ENCODE peak calls at places on chromosomes 12 and 14, in four cellular contexts. D is heart left ventricle, Z is Peyer's patch, E is IMR-90. C is an unnamed sample.

GRCh38 chr12:6828671-6829531 is 694 bp downstream of the P3H3 start:
- DNase-seq in D (no peak), Z (peak; percentile 70), E (peak; percentile 50), C (peak; percentile 74)

GRCh38 chr14:95132732-95133131 is 24.6 kb downstream of the DICER1 start:
- DNase-seq in D (no peak), Z (no peak), E (peak; percentile 85), C (no peak)

GRCh38 chr12:113479193-113479577 is 7.5 kb upstream of the LHX5 start:
- DNase-seq in D (no peak), Z (no peak), E (no peak), C (no peak)

GRCh38 chr12:24911284-24911791 is 37.6 kb downstream of the BCAT1 start:
- DNase-seq in D (no peak), Z (no peak), E (peak; percentile 98), C (peak; percentile 89)

GRCh38 chr14:25010471-25010870 is 39.5 kb downstream of the STXBP6 start:
- DNase-seq in D (no peak), Z (no peak), E (no peak), C (no peak)

GRCh38 chr14:103849151-103850013 is 2.0 kb upstream of the PPP1R13B start:
- DNase-seq in D (no peak), Z (no peak), E (no peak), C (no peak)

GRCh38 chr12:130847097-130847496 is 8.0 kb upstream of the STX2 start:
- DNase-seq in D (no peak), Z (no peak), E (peak; percentile 30), C (peak; percentile 54)

GRCh38 chr14:62187265-62187664 is 425.0 kb downstream of the SNAPC1 start:
- DNase-seq in D (no peak), Z (no peak), E (no peak), C (no peak)

GRCh38 chr12:6295187-6295811 is 15.2 kb upstream of the PLEKHG6 start:
- DNase-seq in D (no peak), Z (peak; percentile 85), E (peak; percentile 82), C (peak; percentile 85)

DNA sequence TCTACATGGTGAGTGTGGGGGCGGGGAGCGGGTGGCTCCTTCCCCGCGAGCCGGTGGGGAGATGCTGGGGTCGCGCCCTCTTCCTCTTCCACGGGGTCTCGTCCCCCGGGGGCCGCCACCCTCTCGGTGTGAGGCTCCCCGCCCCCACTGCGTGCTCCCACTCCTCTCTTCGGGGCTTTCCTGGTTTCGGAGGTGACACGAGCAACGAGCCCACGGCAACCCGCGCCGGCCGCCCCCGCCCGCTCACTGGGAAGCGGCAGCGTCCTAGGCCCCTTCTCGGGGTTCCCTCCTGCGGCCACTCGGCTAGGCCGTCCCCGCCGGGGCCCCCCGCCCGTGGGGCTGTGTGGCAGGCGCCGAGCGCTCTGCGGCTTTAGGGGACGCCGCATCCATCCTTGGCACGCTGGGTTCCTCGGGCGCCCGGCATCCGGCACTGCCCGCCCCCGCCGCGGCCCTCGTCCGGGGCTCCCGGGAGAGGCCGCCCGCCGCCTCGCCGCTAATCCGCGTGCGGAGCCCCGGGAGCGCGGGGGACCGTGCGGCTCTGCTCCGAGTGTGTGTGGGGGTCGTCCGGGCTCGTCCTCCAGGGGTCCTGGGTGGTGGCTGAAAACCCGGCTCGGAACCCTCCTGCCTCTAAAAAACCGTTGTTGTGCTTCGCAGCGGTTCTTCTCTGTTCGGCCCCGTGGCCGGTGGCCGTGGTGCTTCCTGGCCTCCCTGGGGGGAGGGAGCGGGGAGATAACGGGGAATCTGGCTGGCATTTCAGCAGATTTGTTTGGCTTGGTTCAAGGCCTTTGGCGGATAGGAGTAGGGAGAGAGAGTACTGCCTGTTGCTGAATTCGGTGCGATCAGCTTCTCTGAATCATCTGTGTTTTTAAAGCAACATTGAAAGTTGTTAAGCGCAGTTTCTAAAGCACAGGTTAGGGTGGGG is 998 bp downstream of the PCNX1 start:
- DNase-seq in D (peak; percentile 80), Z (peak; percentile 83), E (peak; percentile 69), C (peak; percentile 64)
- TF ChIP-seq CTCF in D (no peak), Z (no peak), E (no peak), C (no peak)

DNA sequence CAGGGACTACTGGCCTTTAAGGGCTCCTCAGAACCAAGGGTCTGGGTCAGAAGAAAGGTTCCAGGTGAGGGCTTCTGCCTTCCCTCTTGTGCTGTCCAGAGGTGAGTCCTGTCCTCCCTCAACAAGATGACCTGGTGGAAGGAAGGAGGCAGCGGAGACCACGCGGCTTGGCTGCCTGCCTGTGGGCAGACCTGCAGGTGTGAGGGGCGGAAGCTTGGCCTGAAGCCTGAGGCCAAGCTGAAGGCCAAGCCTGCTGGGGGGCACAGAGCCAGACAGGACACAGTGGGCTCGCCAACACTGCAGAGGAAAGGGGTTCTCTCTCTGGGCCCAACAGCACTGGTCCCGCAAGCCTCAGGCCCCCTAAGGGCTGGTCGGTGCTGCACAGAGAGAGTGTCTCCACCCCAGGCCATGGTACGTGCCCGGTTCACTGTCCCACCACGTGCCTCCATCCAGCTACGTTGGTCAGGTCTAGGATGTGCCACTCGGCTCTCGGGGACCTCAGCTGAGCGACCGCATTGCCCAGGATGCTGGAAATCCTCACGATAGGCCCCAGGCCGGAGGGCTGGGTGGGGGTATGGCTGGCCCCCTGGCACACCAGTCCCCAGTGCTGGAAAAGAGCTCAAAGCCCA is 170.0 kb upstream of the PRMT8 start:
- DNase-seq in D (no peak), Z (no peak), E (no peak), C (no peak)
- H3K4me3 ChIP-seq in D (no peak overlapping the region), Z (no peak overlapping the region), E (no peak overlapping the region), C (no peak overlapping the region)

GRCh38 chr12:39807043-39807442 is 187.4 kb upstream of the ABCD2 start:
- DNase-seq in D (no peak), Z (no peak), E (no peak), C (no peak)
- TF ChIP-seq CTCF in D (no peak), Z (no peak), E (no peak), C (peak; percentile 31)

GRCh38 chr12:49824416-49824815 is 3.8 kb downstream of the NCKAP5L start:
- DNase-seq in D (no peak), Z (no peak), E (no peak), C (no peak)

GRCh38 chr12:49825971-49826421 is 2.2 kb downstream of the NCKAP5L start:
- DNase-seq in D (no peak), Z (no peak), E (peak; percentile 53), C (peak; percentile 75)

GRCh38 chr12:49823951-49824350 is 4.3 kb downstream of the NCKAP5L start:
- DNase-seq in D (no peak), Z (no peak), E (no peak), C (no peak)

GRCh38 chr12:49824886-49825285 is 3.3 kb downstream of the NCKAP5L start:
- DNase-seq in D (no peak), Z (no peak), E (peak; percentile 83), C (peak; percentile 56)

GRCh38 chr12:49825360-49825970 is 2.7 kb downstream of the NCKAP5L start:
- DNase-seq in D (peak; percentile 76), Z (no peak), E (peak; percentile 73), C (peak; percentile 67)
- H3K4me3 ChIP-seq in D (peak overlapping the region; percentile 35), Z (no peak overlapping the region), E (no peak overlapping the region), C (peak overlapping the region; percentile 82)

GRCh38 chr14:23566782-23567185 is 807 bp downstream of the AP1G2 start:
- DNase-seq in D (no peak), Z (no peak), E (no peak), C (no peak)
- TF ChIP-seq CTCF in D (no peak), Z (no peak), E (peak; percentile 16), C (peak; percentile 15)

GRCh38 chr12:8123124-8123888 is at the start of gene CLEC4A:
- DNase-seq in D (no peak), Z (no peak), E (no peak), C (no peak)
- H3K4me3 ChIP-seq in D (peak within 1 kb of the TSS; percentile 52), Z (no peak within 1 kb of the TSS), E (no peak within 1 kb of the TSS), C (no peak within 1 kb of the TSS)